ENCODE peak calls at places on chromosomes 16 and 17, in seven cellular contexts. K is GM13977; P is H9; M is skeletal muscle cell; B is OCI-M1; E is KG1; X is stimulated activated CD4-positive, alpha-beta T cell treated with anti-CD3 and anti-CD28 coated beads, Interleukin-1b, Interleukin-23, amount 100 ng/mL, for 24 hours. O is an unnamed sample.
A peak's percentile ranks its signal among the peaks of the same experiment; 100 is the strongest.

GRCh38 chr17:6172642-6173330 is 102.6 kb downstream of the WSCD1 start:
- DNase-seq in P (peak; percentile 24), X (no peak), E (no peak), M (no peak), B (no peak), K (no peak), O (peak; percentile 75)

GRCh38 chr17:17750881-17751280 is 69.6 kb downstream of the RAI1 start:
- DNase-seq in X (no peak), M (no peak), B (peak; percentile 3), K (peak; percentile 86), P (no peak), E (peak; percentile 31), O (no peak)

GRCh38 chr17:79942591-79943353 is 92.9 kb downstream of the TBC1D16 start:
- DNase-seq in E (peak; percentile 39), P (peak; percentile 31), X (no peak), K (no peak), M (no peak), B (no peak), O (peak; percentile 56)

GRCh38 chr16:58744497-58744896 is 10.4 kb upstream of the GOT2 start:
- DNase-seq in M (no peak), E (no peak), B (no peak), P (no peak), X (no peak), K (no peak), O (no peak)

GRCh38 chr17:48558057-48558456 is 13.1 kb upstream of the HOXB2 start:
- DNase-seq in X (no peak), M (no peak), E (no peak), B (no peak), K (no peak), P (no peak), O (no peak)

GRCh38 chr16:52470601-52471000 is 76.3 kb downstream of the TOX3 start:
- DNase-seq in P (peak; percentile 47), M (no peak), E (no peak), B (no peak), X (no peak), K (no peak), O (no peak)

GRCh38 chr17:73552300-73553088 is 91.8 kb downstream of the SDK2 start:
- DNase-seq in P (no peak), B (no peak), E (no peak), M (no peak), X (no peak), K (no peak), O (no peak)

GRCh38 chr16:72872966-72873365 is 175.0 kb downstream of the ZFHX3 start:
- DNase-seq in K (no peak), X (no peak), B (no peak), M (no peak), E (no peak), P (no peak), O (no peak)

GRCh38 chr17:65290616-65291015 is 153.4 kb downstream of the RGS9 start:
- DNase-seq in E (no peak), X (no peak), P (no peak), M (no peak), B (no peak), K (no peak), O (no peak)

GRCh38 chr16:10868562-10869469 is 8.2 kb upstream of the CIITA start:
- DNase-seq in E (peak; percentile 77), P (no peak), K (peak; percentile 58), X (no peak), B (peak; percentile 78), M (no peak), O (no peak)

GRCh38 chr17:7977039-7977438 is 25.4 kb upstream of the GUCY2D start:
- DNase-seq in X (no peak), M (no peak), E (no peak), B (no peak), K (no peak), P (no peak), O (no peak)

GRCh38 chr16:53014287-53014686 is 38.4 kb downstream of the CHD9NB start:
- DNase-seq in E (no peak), P (no peak), X (no peak), M (no peak), K (no peak), B (no peak), O (no peak)

GRCh38 chr17:69466905-69467630 is 52.6 kb downstream of the MAP2K6 start:
- DNase-seq in X (no peak), P (peak; percentile 80), E (no peak), K (no peak), B (no peak), M (peak; percentile 22), O (no peak)

O was measured in ecto neural progenitor cell.